ENCODE peak calls at places on chromosomes 5 and 9, in seven cellular contexts. V, W, I, G, M, J and P are unnamed samples.

GRCh38 chr5:111229871-111230812 is 6.0 kb downstream of the CAMK4 start:
- DNase-seq in I (no peak), W (no peak), G (no peak), V (no peak), J (no peak), M (no peak), P (no peak)

GRCh38 chr9:83231039-83231438 is 168.1 kb upstream of the RASEF start:
- DNase-seq in M (no peak), G (no peak), V (no peak), I (no peak), W (no peak), J (no peak), P (no peak)

GRCh38 chr9:72753261-72753893 is 199.5 kb downstream of the ALDH1A1 start:
- DNase-seq in I (no peak), G (no peak), M (peak), W (no peak), J (no peak), V (peak), P (no peak)

GRCh38 chr5:108989761-108990392 is 242.2 kb downstream of the FER start:
- DNase-seq in W (no peak), V (peak), M (no peak), I (no peak), J (no peak), G (no peak), P (no peak)

GRCh38 chr9:112233769-112234168 is 58.7 kb upstream of the SUSD1 start:
- DNase-seq in W (no peak), M (no peak), J (no peak), G (no peak), V (peak), I (no peak), P (no peak)

GRCh38 chr5:159332800-159333563 is 2.7 kb upstream of the IL12B start:
- DNase-seq in G (no peak), I (no peak), J (no peak), M (no peak), W (no peak), V (no peak), P (no peak)

GRCh38 chr9:105079457-105079856 is 151.5 kb upstream of the ABCA1 start:
- DNase-seq in J (no peak), M (no peak), I (no peak), G (no peak), W (no peak), V (no peak), P (no peak)

GRCh38 chr9:129511320-129511900 is 109.5 kb downstream of the C9orf50 start:
- DNase-seq in V (no peak), G (no peak), M (no peak), J (no peak), W (no peak), I (no peak), P (no peak)

GRCh38 chr5:132746592-132747063 is 598 bp upstream of the CCNI2 start:
- DNase-seq in G (peak), W (no peak), I (peak), V (no peak), M (peak), J (no peak), P (peak)

GRCh38 chr9:86775718-86776117 is 171.6 kb downstream of the GAS1 start:
- DNase-seq in W (no peak), V (no peak), M (no peak), I (no peak), G (no peak), J (no peak), P (no peak)

GRCh38 chr9:113963017-113963620 is 87.0 kb downstream of the ZNF618 start:
- DNase-seq in I (no peak), G (peak), M (peak), V (peak), J (peak), W (no peak), P (no peak)

GRCh38 chr5:179732918-179733763 is 519 bp downstream of the MAML1 start:
- DNase-seq in I (no peak), W (no peak), V (peak), M (peak), J (peak), G (peak), P (peak)

GRCh38 chr5:169219351-169219750 is 81.6 kb downstream of the SLIT3 start:
- DNase-seq in M (no peak), I (no peak), V (no peak), G (no peak), J (no peak), W (no peak), P (no peak)

GRCh38 chr5:178619390-178619789 is 7.5 kb downstream of the CLK4 start:
- DNase-seq in V (no peak), I (no peak), G (no peak), W (no peak), M (no peak), J (no peak), P (no peak)

GRCh38 chr5:3377831-3378230 is 217.8 kb upstream of the IRX1 start:
- DNase-seq in V (no peak), G (peak), M (no peak), W (no peak), J (no peak), I (no peak), P (no peak)

GRCh38 chr5:157464518-157465171 is 4.6 kb downstream of the NIPAL4 start:
- DNase-seq in G (peak), V (peak), W (no peak), M (peak), J (no peak), I (peak), P (peak)

GRCh38 chr5:37876926-37877325 is 37.1 kb upstream of the GDNF start:
- DNase-seq in M (no peak), J (no peak), W (no peak), I (no peak), V (no peak), G (no peak), P (no peak)

GRCh38 chr5:159252195-159252594 is 10.9 kb upstream of the UBLCP1 start:
- DNase-seq in I (no peak), V (no peak), M (no peak), W (no peak), G (no peak), J (no peak), P (no peak)

GRCh38 chr5:172910828-172911627 is 48.2 kb upstream of the RPL26L1 start:
- DNase-seq in M (peak), V (peak), G (peak), W (no peak), J (peak), I (no peak), P (peak)